ENCODE peak calls at places on chromosomes 12 and 14, in ten cellular contexts. One of them, this sample, is unnamed.

GRCh38 chr12:47207005-47207717 is 127.4 kb upstream of the AMIGO2 start:
- DNase-seq in GM12865: peak
- DNase-seq in choroid plexus epithelial cell: no peak
- DNase-seq in cardiac fibroblast: no peak
- DNase-seq in OCI-LY7: peak
- DNase-seq in thoracic aorta: no peak
- DNase-seq in kidney epithelial cell: no peak
- DNase-seq in lower leg skin: no peak
- DNase-seq in H9: no peak
- DNase-seq in A549: no peak
- DNase-seq in this sample: peak

GRCh38 chr12:30953257-30953656 is 26.7 kb downstream of the TSPAN11 start:
- DNase-seq in lower leg skin: no peak
- DNase-seq in GM12865: peak
- DNase-seq in A549: no peak
- DNase-seq in H9: no peak
- DNase-seq in choroid plexus epithelial cell: no peak
- DNase-seq in OCI-LY7: no peak
- DNase-seq in thoracic aorta: no peak
- DNase-seq in cardiac fibroblast: no peak
- DNase-seq in kidney epithelial cell: no peak
- DNase-seq in this sample: no peak

GRCh38 chr12:11794311-11794710 is 144.8 kb downstream of the ETV6 start:
- DNase-seq in OCI-LY7: no peak
- DNase-seq in H9: no peak
- DNase-seq in cardiac fibroblast: no peak
- DNase-seq in kidney epithelial cell: no peak
- DNase-seq in lower leg skin: no peak
- DNase-seq in A549: no peak
- DNase-seq in thoracic aorta: no peak
- DNase-seq in choroid plexus epithelial cell: no peak
- DNase-seq in GM12865: no peak
- DNase-seq in this sample: no peak

GRCh38 chr14:80316426-80316825 is 105.1 kb upstream of the DIO2 start:
- DNase-seq in lower leg skin: no peak
- DNase-seq in H9: no peak
- DNase-seq in kidney epithelial cell: no peak
- DNase-seq in OCI-LY7: no peak
- DNase-seq in thoracic aorta: no peak
- DNase-seq in A549: no peak
- DNase-seq in GM12865: no peak
- DNase-seq in choroid plexus epithelial cell: peak
- DNase-seq in cardiac fibroblast: peak
- DNase-seq in this sample: no peak

GRCh38 chr12:24510581-24511125 is 438.2 kb downstream of the BCAT1 start:
- DNase-seq in H9: no peak
- DNase-seq in thoracic aorta: no peak
- DNase-seq in GM12865: no peak
- DNase-seq in choroid plexus epithelial cell: no peak
- DNase-seq in kidney epithelial cell: no peak
- DNase-seq in cardiac fibroblast: no peak
- DNase-seq in lower leg skin: no peak
- DNase-seq in A549: no peak
- DNase-seq in OCI-LY7: no peak
- DNase-seq in this sample: no peak

GRCh38 chr14:51653096-51653814 is 1.5 kb downstream of the FRMD6 start:
- DNase-seq in GM12865: peak
- DNase-seq in OCI-LY7: peak
- DNase-seq in thoracic aorta: no peak
- DNase-seq in A549: peak
- DNase-seq in choroid plexus epithelial cell: peak
- DNase-seq in H9: no peak
- DNase-seq in cardiac fibroblast: peak
- DNase-seq in lower leg skin: no peak
- DNase-seq in kidney epithelial cell: no peak
- DNase-seq in this sample: no peak

GRCh38 chr12:53056296-53056695 is 6.4 kb downstream of the TNS2 start:
- DNase-seq in cardiac fibroblast: no peak
- DNase-seq in A549: no peak
- DNase-seq in lower leg skin: peak
- DNase-seq in kidney epithelial cell: no peak
- DNase-seq in H9: no peak
- DNase-seq in thoracic aorta: no peak
- DNase-seq in choroid plexus epithelial cell: peak
- DNase-seq in OCI-LY7: no peak
- DNase-seq in GM12865: no peak
- DNase-seq in this sample: no peak

GRCh38 chr12:118448341-118448740 is 72.0 kb downstream of the SUDS3 start:
- DNase-seq in GM12865: no peak
- DNase-seq in OCI-LY7: no peak
- DNase-seq in cardiac fibroblast: no peak
- DNase-seq in H9: no peak
- DNase-seq in A549: no peak
- DNase-seq in kidney epithelial cell: no peak
- DNase-seq in choroid plexus epithelial cell: no peak
- DNase-seq in lower leg skin: no peak
- DNase-seq in thoracic aorta: no peak
- DNase-seq in this sample: no peak

GRCh38 chr12:67299936-67300335 is 30.8 kb downstream of the CAND1 start:
- DNase-seq in cardiac fibroblast: no peak
- DNase-seq in kidney epithelial cell: no peak
- DNase-seq in lower leg skin: no peak
- DNase-seq in choroid plexus epithelial cell: no peak
- DNase-seq in OCI-LY7: no peak
- DNase-seq in H9: no peak
- DNase-seq in A549: no peak
- DNase-seq in GM12865: no peak
- DNase-seq in thoracic aorta: no peak
- DNase-seq in this sample: no peak

GRCh38 chr12:38149395-38150073 is 167.0 kb upstream of the ALG10B start:
- DNase-seq in A549: no peak
- DNase-seq in H9: no peak
- DNase-seq in GM12865: no peak
- DNase-seq in lower leg skin: no peak
- DNase-seq in choroid plexus epithelial cell: no peak
- DNase-seq in kidney epithelial cell: no peak
- DNase-seq in cardiac fibroblast: no peak
- DNase-seq in OCI-LY7: no peak
- DNase-seq in thoracic aorta: no peak
- DNase-seq in this sample: no peak

GRCh38 chr12:54948171-54948570 is 36.4 kb downstream of the TESPA1 start:
- DNase-seq in kidney epithelial cell: no peak
- DNase-seq in thoracic aorta: no peak
- DNase-seq in cardiac fibroblast: no peak
- DNase-seq in lower leg skin: no peak
- DNase-seq in A549: no peak
- DNase-seq in OCI-LY7: no peak
- DNase-seq in H9: no peak
- DNase-seq in GM12865: no peak
- DNase-seq in choroid plexus epithelial cell: no peak
- DNase-seq in this sample: no peak

GRCh38 chr12:57471661-57472060 is 8.0 kb downstream of the ARHGAP9 start:
- DNase-seq in kidney epithelial cell: no peak
- DNase-seq in choroid plexus epithelial cell: no peak
- DNase-seq in H9: no peak
- DNase-seq in lower leg skin: no peak
- DNase-seq in thoracic aorta: no peak
- DNase-seq in GM12865: no peak
- DNase-seq in OCI-LY7: no peak
- DNase-seq in cardiac fibroblast: no peak
- DNase-seq in A549: no peak
- DNase-seq in this sample: no peak

GRCh38 chr14:55846852-55847471 is 267.0 kb downstream of the KTN1 start:
- DNase-seq in OCI-LY7: no peak
- DNase-seq in cardiac fibroblast: peak
- DNase-seq in choroid plexus epithelial cell: no peak
- DNase-seq in thoracic aorta: peak
- DNase-seq in H9: no peak
- DNase-seq in GM12865: peak
- DNase-seq in kidney epithelial cell: peak
- DNase-seq in lower leg skin: peak
- DNase-seq in A549: no peak
- DNase-seq in this sample: no peak

DNA sequence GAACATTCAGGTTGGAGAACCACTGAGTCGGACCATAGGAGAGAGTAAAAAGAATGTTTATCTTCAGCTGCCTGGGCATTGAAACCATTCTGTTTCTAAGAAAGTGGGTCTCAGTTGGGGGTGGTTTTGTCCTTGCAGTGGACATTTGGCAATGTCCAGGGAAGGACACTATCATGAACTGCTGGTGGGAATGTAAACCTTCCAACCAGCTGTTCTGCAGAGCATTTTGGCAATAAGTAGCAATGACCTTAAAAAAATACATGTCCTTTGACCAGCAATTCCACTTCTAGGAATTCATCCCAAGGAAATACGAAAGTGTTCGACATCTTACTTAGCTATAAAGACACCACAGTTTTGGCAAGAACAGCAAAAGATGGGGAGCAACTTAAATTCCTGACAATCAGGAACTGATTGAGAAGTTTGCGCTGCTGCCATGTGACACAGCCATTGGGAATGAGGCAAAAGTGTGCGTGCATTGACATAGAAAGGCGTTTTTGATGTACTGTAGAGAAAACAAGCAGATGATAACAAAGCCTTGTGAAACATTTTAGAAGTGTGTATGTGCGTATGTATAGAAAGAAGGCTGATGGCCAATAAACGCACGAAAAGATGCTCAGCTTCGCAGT is 82.8 kb upstream of the MAP1LC3B2 start:
- DNase-seq in choroid plexus epithelial cell: no peak
- DNase-seq in GM12865: no peak
- DNase-seq in cardiac fibroblast: peak
- DNase-seq in kidney epithelial cell: no peak
- DNase-seq in lower leg skin: no peak
- DNase-seq in OCI-LY7: no peak
- DNase-seq in A549: no peak
- DNase-seq in H9: no peak
- DNase-seq in thoracic aorta: no peak
- DNase-seq in this sample: no peak
- TF ChIP-seq CTCF in choroid plexus epithelial cell: no peak
- TF ChIP-seq CTCF in GM12865: no peak
- TF ChIP-seq CTCF in cardiac fibroblast: no peak
- TF ChIP-seq CTCF in kidney epithelial cell: no peak
- TF ChIP-seq CTCF in lower leg skin: no peak
- TF ChIP-seq CTCF in OCI-LY7: no peak
- TF ChIP-seq CTCF in A549: no peak
- TF ChIP-seq CTCF in H9: no peak
- TF ChIP-seq CTCF in thoracic aorta: no peak
- TF ChIP-seq CTCF in this sample: no peak

DNA sequence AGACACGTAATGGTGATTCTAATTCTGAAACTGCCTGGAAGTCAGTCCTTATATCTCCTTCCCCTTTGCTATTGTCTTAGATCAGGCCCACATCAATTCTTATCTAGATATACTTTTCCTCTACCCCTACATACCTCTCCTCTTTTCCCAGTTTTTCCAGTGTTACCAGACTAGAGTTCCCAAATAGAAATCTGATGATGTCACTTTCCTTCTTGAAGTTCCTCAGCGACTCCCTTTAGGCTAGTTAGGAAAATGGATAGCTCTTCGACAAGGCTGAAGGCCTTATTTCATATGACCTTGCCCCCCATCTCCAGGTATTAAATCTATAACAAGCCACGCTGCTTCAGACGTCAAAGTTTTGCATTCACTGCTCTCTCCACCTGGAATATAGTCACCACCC is 201.1 kb upstream of the ATP2B1 start:
- DNase-seq in H9: no peak
- DNase-seq in lower leg skin: no peak
- DNase-seq in OCI-LY7: no peak
- DNase-seq in kidney epithelial cell: no peak
- DNase-seq in cardiac fibroblast: no peak
- DNase-seq in A549: no peak
- DNase-seq in GM12865: no peak
- DNase-seq in choroid plexus epithelial cell: no peak
- DNase-seq in thoracic aorta: no peak
- DNase-seq in this sample: no peak
- TF ChIP-seq CTCF in H9: no peak
- TF ChIP-seq CTCF in lower leg skin: no peak
- TF ChIP-seq CTCF in OCI-LY7: no peak
- TF ChIP-seq CTCF in kidney epithelial cell: no peak
- TF ChIP-seq CTCF in cardiac fibroblast: no peak
- TF ChIP-seq CTCF in A549: no peak
- TF ChIP-seq CTCF in GM12865: no peak
- TF ChIP-seq CTCF in choroid plexus epithelial cell: no peak
- TF ChIP-seq CTCF in thoracic aorta: no peak
- TF ChIP-seq CTCF in this sample: no peak

GRCh38 chr14:53468876-53469275 is 315.8 kb upstream of the DDHD1 start:
- DNase-seq in kidney epithelial cell: no peak
- DNase-seq in GM12865: no peak
- DNase-seq in H9: no peak
- DNase-seq in OCI-LY7: no peak
- DNase-seq in cardiac fibroblast: no peak
- DNase-seq in lower leg skin: no peak
- DNase-seq in A549: no peak
- DNase-seq in choroid plexus epithelial cell: no peak
- DNase-seq in thoracic aorta: no peak
- DNase-seq in this sample: no peak

GRCh38 chr14:53470351-53471043 is 317.4 kb upstream of the DDHD1 start:
- DNase-seq in A549: no peak
- DNase-seq in GM12865: no peak
- DNase-seq in H9: no peak
- DNase-seq in thoracic aorta: no peak
- DNase-seq in cardiac fibroblast: peak
- DNase-seq in kidney epithelial cell: no peak
- DNase-seq in lower leg skin: no peak
- DNase-seq in choroid plexus epithelial cell: peak
- DNase-seq in OCI-LY7: no peak
- DNase-seq in this sample: no peak

GRCh38 chr14:53472306-53472705 is 319.2 kb upstream of the DDHD1 start:
- DNase-seq in A549: no peak
- DNase-seq in H9: no peak
- DNase-seq in GM12865: no peak
- DNase-seq in choroid plexus epithelial cell: no peak
- DNase-seq in OCI-LY7: no peak
- DNase-seq in lower leg skin: no peak
- DNase-seq in cardiac fibroblast: no peak
- DNase-seq in thoracic aorta: no peak
- DNase-seq in kidney epithelial cell: no peak
- DNase-seq in this sample: no peak

GRCh38 chr14:53478174-53478573 is 325.1 kb upstream of the DDHD1 start:
- DNase-seq in choroid plexus epithelial cell: no peak
- DNase-seq in cardiac fibroblast: no peak
- DNase-seq in GM12865: no peak
- DNase-seq in H9: no peak
- DNase-seq in lower leg skin: no peak
- DNase-seq in kidney epithelial cell: no peak
- DNase-seq in A549: no peak
- DNase-seq in thoracic aorta: no peak
- DNase-seq in OCI-LY7: no peak
- DNase-seq in this sample: no peak

GRCh38 chr14:53473480-53473879 is 320.4 kb upstream of the DDHD1 start:
- DNase-seq in cardiac fibroblast: no peak
- DNase-seq in A549: no peak
- DNase-seq in lower leg skin: no peak
- DNase-seq in OCI-LY7: no peak
- DNase-seq in choroid plexus epithelial cell: peak
- DNase-seq in H9: no peak
- DNase-seq in thoracic aorta: no peak
- DNase-seq in kidney epithelial cell: no peak
- DNase-seq in GM12865: no peak
- DNase-seq in this sample: no peak
- TF ChIP-seq CTCF in cardiac fibroblast: no peak
- TF ChIP-seq CTCF in A549: no peak
- TF ChIP-seq CTCF in lower leg skin: no peak
- TF ChIP-seq CTCF in OCI-LY7: no peak
- TF ChIP-seq CTCF in choroid plexus epithelial cell: no peak
- TF ChIP-seq CTCF in H9: peak
- TF ChIP-seq CTCF in thoracic aorta: no peak
- TF ChIP-seq CTCF in kidney epithelial cell: no peak
- TF ChIP-seq CTCF in GM12865: no peak
- TF ChIP-seq CTCF in this sample: no peak

GRCh38 chr12:613996-614726 is 49.1 kb downstream of the NINJ2 start:
- DNase-seq in cardiac fibroblast: peak
- DNase-seq in A549: no peak
- DNase-seq in H9: peak
- DNase-seq in thoracic aorta: no peak
- DNase-seq in OCI-LY7: peak
- DNase-seq in choroid plexus epithelial cell: peak
- DNase-seq in kidney epithelial cell: no peak
- DNase-seq in lower leg skin: no peak
- DNase-seq in GM12865: peak
- DNase-seq in this sample: no peak
- TF ChIP-seq CTCF in cardiac fibroblast: no peak
- TF ChIP-seq CTCF in A549: peak
- TF ChIP-seq CTCF in H9: peak
- TF ChIP-seq CTCF in thoracic aorta: no peak
- TF ChIP-seq CTCF in OCI-LY7: peak
- TF ChIP-seq CTCF in choroid plexus epithelial cell: peak
- TF ChIP-seq CTCF in kidney epithelial cell: peak
- TF ChIP-seq CTCF in lower leg skin: no peak
- TF ChIP-seq CTCF in GM12865: peak
- TF ChIP-seq CTCF in this sample: peak

This sample was measured in CD14-positive monocyte.